ENCODE peak calls at places on chromosomes 12 and 14, in nine cellular contexts. O is PC-3; V is sigmoid colon; M is effector memory CD4-positive, alpha-beta T cell; P is heart right ventricle; C is GM23248; K is brain microvascular endothelial cell; S is fibroblast of mammary gland; N is foreskin fibroblast. A is an unnamed sample.
A peak's percentile ranks its signal among the peaks of the same experiment; 100 is the strongest.

GRCh38 chr14:22303589-22304195 is 285.3 kb downstream of the DAD1 start:
- DNase-seq in O (peak; percentile 63), V (no peak), M (no peak), P (no peak), C (peak; percentile 48), K (no peak), S (peak; percentile 25), N (no peak), A (peak; percentile 18)

GRCh38 chr14:85471744-85472143 is 58.2 kb upstream of the FLRT2 start:
- DNase-seq in O (peak; percentile 72), V (no peak), M (no peak), P (no peak), C (peak; percentile 84), K (peak; percentile 99), S (peak; percentile 96), N (peak; percentile 93), A (peak; percentile 88)

GRCh38 chr12:8951744-8952143 is 2.3 kb upstream of the M6PR start:
- DNase-seq in O (no peak), V (no peak), M (no peak), P (no peak), C (no peak), K (no peak), S (no peak), N (no peak), A (no peak)

GRCh38 chr14:20262642-20263128 is 23.6 kb downstream of the OR11H4 start:
- DNase-seq in O (peak; percentile 93), V (no peak), M (no peak), P (no peak), C (peak; percentile 85), K (peak; percentile 27), S (peak; percentile 90), N (peak; percentile 53), A (peak; percentile 75)

GRCh38 chr12:3559601-3560294 is 68.7 kb downstream of the PRMT8 start:
- DNase-seq in O (no peak), V (no peak), M (no peak), P (no peak), C (no peak), K (no peak), S (no peak), N (no peak), A (no peak)

GRCh38 chr14:62168564-62169155 is 406.4 kb downstream of the SNAPC1 start:
- DNase-seq in O (peak; percentile 8), V (no peak), M (no peak), P (no peak), C (peak; percentile 7), K (no peak), S (no peak), N (no peak), A (peak; percentile 2)

GRCh38 chr12:93773122-93773871 is 96.1 kb downstream of the CRADD start:
- DNase-seq in O (no peak), V (no peak), M (peak; percentile 32), P (no peak), C (peak; percentile 53), K (peak; percentile 87), S (peak; percentile 93), N (no peak), A (peak; percentile 64)

GRCh38 chr14:56299306-56299984 is 181.2 kb downstream of the PELI2 start:
- DNase-seq in O (no peak), V (no peak), M (no peak), P (no peak), C (no peak), K (no peak), S (no peak), N (no peak), A (no peak)

GRCh38 chr14:104979758-104980591 is 1.8 kb upstream of the AHNAK2 start:
- DNase-seq in O (peak; percentile 82), V (peak; percentile 86), M (no peak), P (peak; percentile 75), C (no peak), K (no peak), S (no peak), N (no peak), A (peak; percentile 60)

GRCh38 chr12:57632369-57632897 is 568 bp downstream of the B4GALNT1 start:
- DNase-seq in O (peak; percentile 25), V (peak; percentile 67), M (no peak), P (no peak), C (peak; percentile 61), K (no peak), S (no peak), N (no peak), A (no peak)

GRCh38 chr14:60561845-60562746 is 53.1 kb downstream of the SIX6 start:
- DNase-seq in O (peak; percentile 94), V (peak; percentile 67), M (no peak), P (peak; percentile 16), C (peak; percentile 93), K (peak; percentile 66), S (peak; percentile 87), N (peak; percentile 70), A (peak; percentile 78)

GRCh38 chr12:53498235-53498630 is 1.0 kb downstream of the MAP3K12 start:
- DNase-seq in O (no peak), V (no peak), M (no peak), P (no peak), C (no peak), K (no peak), S (no peak), N (no peak), A (no peak)
- H3K4me3 ChIP-seq in O (peak overlapping the region; percentile 75), V (no peak overlapping the region), M (no peak overlapping the region), P (no peak overlapping the region), C (peak overlapping the region; percentile 81), K (peak overlapping the region; percentile 74), S (no peak overlapping the region), N (peak overlapping the region; percentile 78), A (peak overlapping the region; percentile 84)

GRCh38 chr14:30191639-30192279 is 264.1 kb upstream of the PRKD1 start:
- DNase-seq in O (no peak), V (no peak), M (no peak), P (no peak), C (peak; percentile 46), K (no peak), S (peak; percentile 36), N (peak; percentile 42), A (peak; percentile 65)
- H3K4me3 ChIP-seq in O (no peak overlapping the region), V (no peak overlapping the region), M (no peak overlapping the region), P (no peak overlapping the region), C (peak overlapping the region; percentile 34), K (no peak overlapping the region), S (no peak overlapping the region), N (no peak overlapping the region), A (no peak overlapping the region)

GRCh38 chr14:69873877-69874780 is 5.1 kb upstream of the SMOC1 start:
- DNase-seq in O (no peak), V (no peak), M (no peak), P (no peak), C (peak; percentile 72), K (peak; percentile 43), S (peak; percentile 45), N (peak; percentile 39), A (peak; percentile 29)

GRCh38 chr14:69878251-69878650 is 965 bp upstream of the SMOC1 start:
- DNase-seq in O (no peak), V (no peak), M (no peak), P (no peak), C (no peak), K (no peak), S (no peak), N (no peak), A (no peak)

GRCh38 chr14:69877492-69877891 is 1.7 kb upstream of the SMOC1 start:
- DNase-seq in O (no peak), V (no peak), M (no peak), P (no peak), C (peak; percentile 46), K (peak; percentile 24), S (peak; percentile 67), N (no peak), A (peak; percentile 50)

GRCh38 chr14:69876848-69877306 is 2.3 kb upstream of the SMOC1 start:
- DNase-seq in O (no peak), V (no peak), M (no peak), P (no peak), C (no peak), K (no peak), S (no peak), N (no peak), A (no peak)

DNA sequence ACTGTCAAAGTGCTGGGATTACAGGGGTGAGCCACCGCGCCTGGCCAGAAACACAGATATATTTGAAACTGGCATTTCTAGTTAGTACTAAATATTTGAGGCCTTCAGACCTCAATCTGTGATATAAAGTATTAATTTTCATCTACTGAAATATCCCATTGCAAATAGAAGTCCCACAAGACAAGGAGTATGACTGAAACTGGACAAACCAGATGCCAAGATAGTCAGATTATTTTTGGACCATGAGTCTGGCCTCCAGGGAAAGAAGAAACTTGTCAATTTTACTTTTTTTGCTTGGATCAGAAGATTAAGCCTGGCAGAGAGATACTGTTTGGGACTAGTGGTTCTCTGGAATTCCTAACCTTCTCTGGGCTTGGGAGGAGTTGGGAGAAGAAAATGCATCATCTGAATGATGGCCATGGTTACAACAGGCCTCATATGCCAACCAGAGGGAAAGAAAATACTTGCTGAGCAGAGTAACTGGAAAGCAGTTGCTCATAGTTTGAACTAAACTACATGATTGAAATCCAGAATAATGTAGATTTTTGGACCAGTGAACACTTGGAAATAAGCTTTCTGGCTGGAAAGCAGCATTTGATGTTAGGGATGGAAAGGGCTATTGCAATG is 2.9 kb upstream of the SMOC1 start:
- DNase-seq in O (no peak), V (no peak), M (no peak), P (no peak), C (peak; percentile 46), K (no peak), S (no peak), N (no peak), A (no peak)
- H3K4me3 ChIP-seq in O (no peak overlapping the region), V (no peak overlapping the region), M (no peak overlapping the region), P (no peak overlapping the region), C (no peak overlapping the region), K (no peak overlapping the region), S (no peak overlapping the region), N (no peak overlapping the region), A (no peak overlapping the region)

DNA sequence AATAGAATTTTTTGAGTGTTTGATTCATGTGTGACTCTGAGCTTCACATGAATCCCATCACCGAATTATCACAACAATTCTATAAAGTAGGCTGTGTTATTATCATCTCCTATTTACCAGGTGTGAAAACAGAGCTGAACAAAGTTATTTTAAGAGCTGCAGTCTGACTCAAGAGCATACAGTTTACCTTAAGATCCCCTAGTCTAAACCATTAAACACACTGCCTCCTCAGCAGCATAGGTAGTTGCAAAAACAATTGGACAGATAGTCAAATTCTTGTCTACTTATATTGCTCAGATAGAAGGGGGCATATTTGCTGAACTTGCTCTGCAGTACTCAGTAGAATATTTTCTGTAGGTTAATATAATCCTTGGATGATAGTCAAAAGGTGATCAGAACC is 219.8 kb upstream of the ATP2B1 start:
- DNase-seq in O (no peak), V (no peak), M (no peak), P (no peak), C (no peak), K (no peak), S (no peak), N (no peak), A (no peak)
- H3K4me3 ChIP-seq in O (no peak overlapping the region), V (no peak overlapping the region), M (no peak overlapping the region), P (no peak overlapping the region), C (no peak overlapping the region), K (no peak overlapping the region), S (no peak overlapping the region), N (no peak overlapping the region), A (no peak overlapping the region)

DNA sequence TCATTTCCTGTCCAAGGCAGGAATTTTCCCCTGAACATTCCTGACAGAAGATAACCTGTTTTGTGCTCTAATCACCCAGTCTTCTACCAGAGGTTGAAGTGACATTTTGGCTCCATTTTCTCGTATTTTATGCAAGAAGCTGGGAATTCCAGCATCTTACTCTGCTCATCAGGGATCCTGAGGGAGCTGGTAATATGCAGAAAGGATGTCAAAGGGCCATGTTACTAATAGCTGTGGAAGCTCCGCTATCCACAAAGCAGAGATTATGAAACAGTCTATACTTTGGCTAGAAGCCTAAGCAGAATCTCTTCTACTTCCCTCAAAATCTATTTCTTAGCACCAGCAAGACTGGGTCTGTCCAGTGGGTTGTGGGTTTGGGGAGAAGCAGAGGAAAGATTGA is 613.0 kb downstream of the DIO2 start:
- DNase-seq in O (peak; percentile 11), V (no peak), M (no peak), P (no peak), C (peak; percentile 40), K (peak; percentile 80), S (peak; percentile 83), N (peak; percentile 16), A (peak; percentile 71)
- H3K4me3 ChIP-seq in O (no peak overlapping the region), V (no peak overlapping the region), M (no peak overlapping the region), P (no peak overlapping the region), C (no peak overlapping the region), K (no peak overlapping the region), S (no peak overlapping the region), N (no peak overlapping the region), A (no peak overlapping the region)